ENCODE peak calls at places on chromosomes 4 and X, in eight cellular contexts. Y is cerebellum, Z is A549, L is nephron progenitor cell, E is pancreas, N is Caki2, K is WERI-Rb-1, C is hypothalamus. P is an unnamed sample.

GRCh38 chr4:124804584-124804983 is 92.1 kb upstream of the ANKRD50 start:
- DNase-seq in Y (no peak), Z (no peak), L (no peak), E (no peak), N (no peak), K (no peak), C (no peak), P (no peak)

GRCh38 chrX:38754102-38754790 is 47.0 kb upstream of the MID1IP1 start:
- DNase-seq in Y (peak), Z (peak), L (peak), E (no peak), N (peak), K (peak), C (no peak), P (peak)

GRCh38 chrX:134572816-134573682 is 85.2 kb downstream of the PLAC1 start:
- DNase-seq in Y (no peak), Z (peak), L (no peak), E (no peak), N (no peak), K (no peak), C (no peak), P (no peak)

GRCh38 chr4:38495481-38495880 is 168.5 kb upstream of the KLF3 start:
- DNase-seq in Y (no peak), Z (no peak), L (no peak), E (no peak), N (no peak), K (no peak), C (no peak), P (no peak)

GRCh38 chr4:47641755-47642154 is 156.7 kb downstream of the ATP10D start:
- DNase-seq in Y (no peak), Z (no peak), L (no peak), E (no peak), N (no peak), K (peak), C (no peak), P (no peak)

GRCh38 chr4:102535398-102536082 is 34.4 kb downstream of the NFKB1 start:
- DNase-seq in Y (no peak), Z (no peak), L (no peak), E (no peak), N (no peak), K (no peak), C (no peak), P (no peak)

GRCh38 chr4:67396008-67396407 is 149.3 kb downstream of the CENPC start:
- DNase-seq in Y (no peak), Z (no peak), L (no peak), E (no peak), N (no peak), K (no peak), C (no peak), P (no peak)

GRCh38 chrX:9349572-9350259 is 115.1 kb upstream of the TBL1X start:
- DNase-seq in Y (peak), Z (no peak), L (no peak), E (no peak), N (peak), K (no peak), C (no peak), P (no peak)

GRCh38 chrX:84729809-84730208 is 227.6 kb upstream of the HDX start:
- DNase-seq in Y (peak), Z (peak), L (peak), E (no peak), N (peak), K (peak), C (no peak), P (no peak)

GRCh38 chr4:140497428-140497775 is 691 bp downstream of the MGAT4D start:
- DNase-seq in Y (no peak), Z (no peak), L (no peak), E (no peak), N (no peak), K (no peak), C (no peak), P (no peak)

GRCh38 chr4:2570551-2571222 is 34.2 kb downstream of the FAM193A start:
- DNase-seq in Y (no peak), Z (no peak), L (no peak), E (no peak), N (no peak), K (no peak), C (no peak), P (peak)

GRCh38 chr4:47054130-47054529 is 22.8 kb downstream of the GABRB1 start:
- DNase-seq in Y (no peak), Z (no peak), L (no peak), E (no peak), N (no peak), K (no peak), C (no peak), P (no peak)

GRCh38 chr4:138611721-138612120 is 369.6 kb upstream of the SLC7A11 start:
- DNase-seq in Y (no peak), Z (no peak), L (no peak), E (no peak), N (no peak), K (no peak), C (no peak), P (no peak)

GRCh38 chr4:74133786-74134499 is 24.0 kb upstream of the MTHFD2L start:
- DNase-seq in Y (peak), Z (peak), L (peak), E (peak), N (peak), K (peak), C (peak), P (no peak)

GRCh38 chr4:26931961-26932360 is 71.3 kb downstream of the STIM2 start:
- DNase-seq in Y (no peak), Z (no peak), L (no peak), E (no peak), N (no peak), K (no peak), C (no peak), P (no peak)

GRCh38 chrX:31225819-31226218 is 154.0 kb upstream of the FTHL17 start:
- DNase-seq in Y (no peak), Z (no peak), L (no peak), E (no peak), N (no peak), K (no peak), C (no peak), P (no peak)

GRCh38 chr4:71472946-71473345 is 134.1 kb downstream of the SLC4A4 start:
- DNase-seq in Y (no peak), Z (peak), L (no peak), E (no peak), N (no peak), K (no peak), C (no peak), P (no peak)

GRCh38 chr4:88189881-88190585 is 31.6 kb upstream of the ABCG2 start:
- DNase-seq in Y (no peak), Z (peak), L (no peak), E (no peak), N (no peak), K (no peak), C (no peak), P (no peak)

GRCh38 chr4:152090543-152090942 is 329.7 kb upstream of the GATB start:
- DNase-seq in Y (no peak), Z (no peak), L (no peak), E (no peak), N (no peak), K (no peak), C (no peak), P (no peak)

GRCh38 chr4:174517502-174517901 is 4.8 kb downstream of the HPGD start:
- DNase-seq in Y (no peak), Z (no peak), L (no peak), E (no peak), N (no peak), K (no peak), C (no peak), P (no peak)

GRCh38 chr4:119025916-119026661 is 109.5 kb upstream of the MYOZ2 start:
- DNase-seq in Y (no peak), Z (peak), L (no peak), E (no peak), N (peak), K (no peak), C (no peak), P (no peak)

GRCh38 chr4:110907801-110908313 is 285.0 kb upstream of the PITX2 start:
- DNase-seq in Y (no peak), Z (no peak), L (no peak), E (no peak), N (no peak), K (no peak), C (no peak), P (no peak)

P was measured in activated CD4-positive, CD25-positive, alpha-beta regulatory T cell.